ENCODE peak calls at places on chromosomes 1 and 21, in four cellular contexts. One of them, this sample, is unnamed.

GRCh38 chr1:202643397-202644218 is 66.6 kb downstream of the SYT2 start:
- DNase-seq in body of pancreas: peak; percentile 21
- DNase-seq in kidney epithelial cell: no peak
- DNase-seq in lower leg skin: no peak
- DNase-seq in this sample: no peak

GRCh38 chr1:21189906-21190500 is 13.3 kb upstream of the EIF4G3 start:
- DNase-seq in body of pancreas: no peak
- DNase-seq in lower leg skin: no peak
- DNase-seq in kidney epithelial cell: no peak
- DNase-seq in this sample: no peak

GRCh38 chr1:170145691-170146676 is at the start of gene NTMT2:
- DNase-seq in kidney epithelial cell: no peak
- DNase-seq in lower leg skin: no peak
- DNase-seq in body of pancreas: peak; percentile 5
- DNase-seq in this sample: no peak

GRCh38 chr1:84930831-84931230 is 37.8 kb upstream of the LPAR3 start:
- DNase-seq in body of pancreas: no peak
- DNase-seq in lower leg skin: no peak
- DNase-seq in kidney epithelial cell: no peak
- DNase-seq in this sample: no peak

GRCh38 chr1:5667513-5668325 is 324.5 kb downstream of the NPHP4 start:
- DNase-seq in kidney epithelial cell: no peak
- DNase-seq in body of pancreas: no peak
- DNase-seq in lower leg skin: no peak
- DNase-seq in this sample: no peak

GRCh38 chr21:42732033-42732410 is 78.6 kb downstream of the PDE9A start:
- DNase-seq in kidney epithelial cell: no peak
- DNase-seq in lower leg skin: no peak
- DNase-seq in body of pancreas: no peak
- DNase-seq in this sample: no peak

GRCh38 chr1:234570741-234571140 is 39.2 kb downstream of the IRF2BP2 start:
- DNase-seq in body of pancreas: no peak
- DNase-seq in kidney epithelial cell: no peak
- DNase-seq in lower leg skin: no peak
- DNase-seq in this sample: no peak

GRCh38 chr1:35558374-35559316 is 1.0 kb downstream of the NCDN start:
- DNase-seq in body of pancreas: no peak
- DNase-seq in lower leg skin: no peak
- DNase-seq in kidney epithelial cell: no peak
- DNase-seq in this sample: no peak

GRCh38 chr1:202272446-202272845 is 69.3 kb downstream of the UBE2T start:
- DNase-seq in kidney epithelial cell: no peak
- DNase-seq in body of pancreas: no peak
- DNase-seq in lower leg skin: no peak
- DNase-seq in this sample: no peak

GRCh38 chr1:225848044-225848955 is 33.9 kb downstream of the TMEM63A start:
- DNase-seq in lower leg skin: no peak
- DNase-seq in kidney epithelial cell: no peak
- DNase-seq in body of pancreas: no peak
- DNase-seq in this sample: no peak

GRCh38 chr21:45544449-45545235 is 2.4 kb upstream of the SLC19A1 start:
- DNase-seq in lower leg skin: no peak
- DNase-seq in body of pancreas: no peak
- DNase-seq in kidney epithelial cell: no peak
- DNase-seq in this sample: no peak

GRCh38 chr1:182493063-182493462 is 43.1 kb downstream of the RGSL1 start:
- DNase-seq in lower leg skin: no peak
- DNase-seq in kidney epithelial cell: no peak
- DNase-seq in body of pancreas: no peak
- DNase-seq in this sample: no peak

GRCh38 chr21:41933259-41934079 is 20.3 kb downstream of the C2CD2 start:
- DNase-seq in body of pancreas: no peak
- DNase-seq in kidney epithelial cell: no peak
- DNase-seq in lower leg skin: no peak
- DNase-seq in this sample: no peak

DNA sequence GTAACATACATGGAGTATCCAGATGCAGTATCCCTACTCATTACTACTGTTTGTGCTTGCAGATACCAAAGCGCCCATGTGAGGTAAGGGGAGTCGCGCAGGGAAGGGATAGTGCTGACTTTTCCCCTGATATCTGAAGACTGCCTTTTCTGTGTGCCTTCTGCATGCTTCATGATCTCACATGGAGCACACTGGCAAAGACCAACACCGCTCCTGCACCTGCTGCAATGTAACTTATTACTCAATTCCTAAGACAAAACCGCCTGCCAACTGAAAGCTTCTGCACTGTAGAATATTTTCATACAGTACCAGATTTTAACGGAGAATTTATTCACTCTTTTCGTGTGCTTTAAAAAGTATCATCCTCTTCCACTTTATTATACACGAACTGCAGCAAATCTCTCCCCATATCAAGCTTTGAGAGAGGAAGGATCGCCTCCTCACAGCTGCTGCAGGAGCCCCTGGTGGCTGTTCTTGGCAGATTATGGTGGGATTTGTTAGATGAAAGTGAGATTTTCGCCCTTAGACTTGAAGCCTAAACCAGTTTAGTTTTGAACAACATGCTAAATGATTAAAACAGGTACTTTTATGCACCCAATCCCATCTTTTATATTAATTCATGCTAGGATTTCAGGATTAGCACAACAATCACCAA is 99.1 kb downstream of the PTPN14 start:
- DNase-seq in lower leg skin: no peak
- DNase-seq in kidney epithelial cell: no peak
- DNase-seq in body of pancreas: no peak
- DNase-seq in this sample: no peak
- TF ChIP-seq CTCF in lower leg skin: no peak
- TF ChIP-seq CTCF in kidney epithelial cell: no peak
- TF ChIP-seq CTCF in body of pancreas: no peak
- TF ChIP-seq CTCF in this sample: no peak

DNA sequence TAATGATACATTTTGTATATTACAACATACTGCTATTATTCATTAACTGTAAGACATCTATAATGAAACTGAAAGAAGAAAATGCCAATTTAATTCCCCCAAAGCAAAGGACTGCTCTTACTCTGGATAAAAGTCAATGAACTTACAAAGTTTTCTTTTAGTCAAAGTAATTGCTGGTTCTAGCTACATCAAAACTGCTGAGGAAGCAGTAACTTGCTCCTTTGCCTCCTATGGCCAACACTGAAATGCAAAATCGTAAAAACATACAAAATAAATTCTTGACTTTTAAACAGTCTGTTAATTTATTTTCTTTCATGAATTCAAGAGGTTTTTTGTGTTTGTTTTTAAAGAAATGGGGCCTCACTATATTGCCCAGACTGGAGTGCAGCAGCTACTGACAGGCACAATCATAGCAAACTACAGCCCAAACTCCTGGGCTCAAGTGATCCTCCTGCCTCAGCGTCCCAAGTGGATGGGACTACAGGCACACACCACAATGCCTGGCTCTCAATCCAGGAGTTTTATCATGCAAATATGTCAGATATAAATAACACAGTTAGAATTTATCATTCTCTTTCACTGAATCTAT is 23.8 kb downstream of the TMEM50B start:
- DNase-seq in kidney epithelial cell: no peak
- DNase-seq in lower leg skin: no peak
- DNase-seq in body of pancreas: no peak
- DNase-seq in this sample: no peak
- H3K4me3 ChIP-seq in kidney epithelial cell: no peak overlapping the region
- H3K4me3 ChIP-seq in lower leg skin: no peak overlapping the region
- H3K4me3 ChIP-seq in body of pancreas: no peak overlapping the region
- H3K4me3 ChIP-seq in this sample: no peak overlapping the region

DNA sequence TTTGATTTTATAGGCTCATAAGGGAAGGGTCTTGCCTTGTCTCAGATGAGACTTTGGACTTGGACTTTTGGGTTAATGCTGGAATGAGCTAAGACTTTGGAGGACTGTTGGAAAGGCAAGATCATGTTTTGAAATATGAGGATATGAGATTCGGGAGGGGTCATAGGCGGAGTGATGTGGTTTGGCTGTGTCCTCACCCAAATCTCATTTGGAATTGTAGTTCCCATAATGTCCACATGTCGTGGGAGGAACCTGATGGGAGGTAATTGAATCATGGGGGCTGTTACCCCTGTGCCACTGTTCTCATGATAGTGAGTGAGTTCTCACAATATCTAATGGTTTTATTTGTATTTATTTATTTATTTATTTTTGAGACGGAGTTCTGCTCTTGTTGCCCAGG is 6.9 kb upstream of the CSDE1 start:
- DNase-seq in lower leg skin: no peak
- DNase-seq in kidney epithelial cell: no peak
- DNase-seq in body of pancreas: no peak
- DNase-seq in this sample: no peak
- TF ChIP-seq CTCF in lower leg skin: no peak
- TF ChIP-seq CTCF in kidney epithelial cell: no peak
- TF ChIP-seq CTCF in body of pancreas: no peak
- TF ChIP-seq CTCF in this sample: no peak

DNA sequence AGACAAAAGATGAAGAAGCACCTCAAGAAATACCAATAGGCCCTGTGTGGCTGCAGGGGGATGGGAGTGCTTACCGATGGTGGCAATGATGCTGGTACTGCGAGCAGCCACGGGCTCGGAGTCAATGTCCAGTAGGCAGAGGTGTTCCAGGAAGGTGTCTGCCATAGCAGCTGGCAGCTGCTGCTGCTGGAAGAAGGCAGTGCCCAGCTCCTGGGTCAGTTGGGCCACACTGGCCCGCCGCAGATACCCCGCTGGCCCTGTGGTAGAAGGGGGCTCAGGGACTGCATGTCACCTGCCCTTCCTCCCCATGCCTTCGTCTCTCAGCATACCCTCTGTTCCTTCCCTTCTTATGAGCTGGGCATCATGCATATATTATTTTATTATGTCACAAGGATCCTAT is 1.2 kb downstream of the PKLR start:
- DNase-seq in kidney epithelial cell: no peak
- DNase-seq in lower leg skin: no peak
- DNase-seq in body of pancreas: no peak
- DNase-seq in this sample: no peak
- H3K4me3 ChIP-seq in kidney epithelial cell: no peak overlapping the region
- H3K4me3 ChIP-seq in lower leg skin: no peak overlapping the region
- H3K4me3 ChIP-seq in body of pancreas: no peak overlapping the region
- H3K4me3 ChIP-seq in this sample: no peak overlapping the region

GRCh38 chr1:222557574-222557973 is 9.7 kb upstream of the HHIPL2 start:
- DNase-seq in body of pancreas: no peak
- DNase-seq in lower leg skin: no peak
- DNase-seq in kidney epithelial cell: no peak
- DNase-seq in this sample: no peak

GRCh38 chr1:222555992-222556615 is 8.2 kb upstream of the HHIPL2 start:
- DNase-seq in kidney epithelial cell: no peak
- DNase-seq in lower leg skin: no peak
- DNase-seq in body of pancreas: peak; percentile 54
- DNase-seq in this sample: no peak

GRCh38 chr1:222557148-222557547 is 9.2 kb upstream of the HHIPL2 start:
- DNase-seq in kidney epithelial cell: no peak
- DNase-seq in lower leg skin: no peak
- DNase-seq in body of pancreas: no peak
- DNase-seq in this sample: no peak

GRCh38 chr1:222561656-222562055 is 13.8 kb upstream of the HHIPL2 start:
- DNase-seq in kidney epithelial cell: no peak
- DNase-seq in body of pancreas: no peak
- DNase-seq in lower leg skin: no peak
- DNase-seq in this sample: no peak
- TF ChIP-seq CTCF in kidney epithelial cell: no peak
- TF ChIP-seq CTCF in body of pancreas: no peak
- TF ChIP-seq CTCF in lower leg skin: no peak
- TF ChIP-seq CTCF in this sample: no peak

GRCh38 chr1:61226791-61227567 is 144.6 kb downstream of the NFIA start:
- DNase-seq in body of pancreas: peak; percentile 61
- DNase-seq in kidney epithelial cell: no peak
- DNase-seq in lower leg skin: no peak
- DNase-seq in this sample: no peak
- H3K4me3 ChIP-seq in body of pancreas: no peak overlapping the region
- H3K4me3 ChIP-seq in kidney epithelial cell: no peak overlapping the region
- H3K4me3 ChIP-seq in lower leg skin: no peak overlapping the region
- H3K4me3 ChIP-seq in this sample: no peak overlapping the region

DNA sequence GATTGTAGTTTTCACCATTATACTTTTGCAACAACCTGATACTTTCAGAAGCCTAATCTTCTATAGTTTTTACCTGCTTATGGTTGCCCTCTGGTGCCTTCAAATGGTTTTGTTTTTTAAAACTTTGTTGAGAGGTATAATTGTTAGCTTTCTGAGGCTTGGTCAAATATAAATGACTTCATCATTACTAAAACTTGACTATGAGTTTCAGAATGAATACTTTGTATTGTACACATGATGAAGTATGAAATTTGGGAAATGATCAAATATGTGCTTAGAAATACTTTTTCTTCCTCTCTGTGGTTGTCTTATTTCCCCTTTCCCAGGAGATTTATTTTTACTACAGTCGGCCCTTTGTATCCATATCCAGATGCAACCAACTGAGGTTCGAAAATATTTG is 151.8 kb upstream of the B3GALT2 start:
- DNase-seq in lower leg skin: no peak
- DNase-seq in body of pancreas: no peak
- DNase-seq in kidney epithelial cell: no peak
- DNase-seq in this sample: peak; percentile 10
- TF ChIP-seq CTCF in lower leg skin: no peak
- TF ChIP-seq CTCF in body of pancreas: no peak
- TF ChIP-seq CTCF in kidney epithelial cell: no peak
- TF ChIP-seq CTCF in this sample: peak; percentile 35

GRCh38 chr1:246609632-246610031 is 43.4 kb downstream of the CNST start:
- DNase-seq in kidney epithelial cell: no peak
- DNase-seq in body of pancreas: no peak
- DNase-seq in lower leg skin: no peak
- DNase-seq in this sample: peak; percentile 23

GRCh38 chr1:246607466-246607865 is 41.2 kb downstream of the CNST start:
- DNase-seq in body of pancreas: no peak
- DNase-seq in lower leg skin: no peak
- DNase-seq in kidney epithelial cell: no peak
- DNase-seq in this sample: no peak

GRCh38 chr1:246613131-246613758 is 47.0 kb downstream of the CNST start:
- DNase-seq in lower leg skin: no peak
- DNase-seq in kidney epithelial cell: no peak
- DNase-seq in body of pancreas: no peak
- DNase-seq in this sample: no peak

GRCh38 chr1:246608616-246609376 is 42.5 kb downstream of the CNST start:
- DNase-seq in body of pancreas: peak; percentile 87
- DNase-seq in kidney epithelial cell: peak; percentile 77
- DNase-seq in lower leg skin: peak; percentile 79
- DNase-seq in this sample: peak; percentile 49
- H3K4me3 ChIP-seq in body of pancreas: no peak overlapping the region
- H3K4me3 ChIP-seq in kidney epithelial cell: no peak overlapping the region
- H3K4me3 ChIP-seq in lower leg skin: no peak overlapping the region
- H3K4me3 ChIP-seq in this sample: no peak overlapping the region